ENCODE peak calls at places on chromosomes 16 and 17, in seven cellular contexts. J, E, O, R, H, X and C are unnamed samples.

GRCh38 chr17:36722121-36722902 is 120.9 kb downstream of the MRM1 start:
- DNase-seq in J (peak), E (peak), O (peak), R (no peak), H (peak), X (peak), C (peak)

GRCh38 chr17:64084086-64084939 is 45.6 kb downstream of the ERN1 start:
- DNase-seq in J (no peak), E (peak), O (peak), R (no peak), H (no peak), X (no peak), C (peak)

GRCh38 chr16:11572301-11572995 is 14.3 kb downstream of the LITAF start:
- DNase-seq in J (peak), E (no peak), O (no peak), R (no peak), H (peak), X (no peak), C (no peak)

GRCh38 chr17:17205368-17206148 is 575 bp downstream of the PLD6 start:
- DNase-seq in J (peak), E (peak), O (peak), R (no peak), H (peak), X (no peak), C (no peak)

GRCh38 chr17:7650509-7651096 is at the start of gene ATP1B2:
- DNase-seq in J (peak), E (peak), O (peak), R (peak), H (peak), X (peak), C (no peak)

GRCh38 chr16:82152192-82152591 is 17.8 kb downstream of the MPHOSPH6 start:
- DNase-seq in J (no peak), E (no peak), O (no peak), R (no peak), H (no peak), X (no peak), C (no peak)

GRCh38 chr17:83031321-83031945 is 48.0 kb upstream of the METRNL start:
- DNase-seq in J (no peak), E (no peak), O (no peak), R (no peak), H (no peak), X (no peak), C (no peak)

GRCh38 chr17:82031885-82032627 is 578 bp downstream of the RAC3 start:
- DNase-seq in J (no peak), E (no peak), O (peak), R (no peak), H (peak), X (no peak), C (no peak)

GRCh38 chr17:36686123-36686669 is 84.8 kb downstream of the MRM1 start:
- DNase-seq in J (no peak), E (no peak), O (peak), R (no peak), H (no peak), X (peak), C (no peak)

GRCh38 chr16:35425270-35425669 is 1965.9 kb downstream of the TP53TG3F start:
- DNase-seq in J (no peak), E (no peak), O (no peak), R (no peak), H (no peak), X (no peak), C (no peak)

GRCh38 chr17:42685831-42686230 is 3.5 kb downstream of the CNTNAP1 start:
- DNase-seq in J (no peak), E (peak), O (no peak), R (no peak), H (no peak), X (no peak), C (no peak)

GRCh38 chr17:56896968-56897359 is 16.9 kb downstream of the TRIM25 start:
- DNase-seq in J (no peak), E (no peak), O (no peak), R (no peak), H (no peak), X (no peak), C (no peak)

GRCh38 chr16:73064227-73064995 is 16.5 kb upstream of the ZFHX3 start:
- DNase-seq in J (no peak), E (peak), O (peak), R (no peak), H (no peak), X (no peak), C (no peak)

GRCh38 chr16:9570521-9570920 is 479.1 kb downstream of the HAPSTR1 start:
- DNase-seq in J (no peak), E (peak), O (no peak), R (no peak), H (no peak), X (no peak), C (no peak)

GRCh38 chr16:59339871-59340270 is 605.8 kb upstream of the GOT2 start:
- DNase-seq in J (no peak), E (no peak), O (no peak), R (no peak), H (no peak), X (no peak), C (no peak)

GRCh38 chr17:51120357-51120738 is 320 bp downstream of the SPAG9 start:
- DNase-seq in J (no peak), E (peak), O (peak), R (no peak), H (no peak), X (peak), C (peak)

GRCh38 chr17:64778367-64779290 is 116.5 kb upstream of the SMURF2 start:
- DNase-seq in J (peak), E (peak), O (peak), R (no peak), H (no peak), X (no peak), C (no peak)

GRCh38 chr16:54875443-54875842 is 55.2 kb upstream of the IRX5 start:
- DNase-seq in J (no peak), E (no peak), O (no peak), R (no peak), H (no peak), X (no peak), C (no peak)

GRCh38 chr17:47980516-47980915 is 9.6 kb downstream of the CDK5RAP3 start:
- DNase-seq in J (no peak), E (peak), O (no peak), R (no peak), H (no peak), X (no peak), C (no peak)

GRCh38 chr17:9928601-9929341 is 23.7 kb upstream of the RCVRN start:
- DNase-seq in J (no peak), E (no peak), O (peak), R (no peak), H (no peak), X (no peak), C (peak)

GRCh38 chr17:38885728-38886642 is 16.1 kb downstream of the LASP1 start:
- DNase-seq in J (no peak), E (peak), O (no peak), R (no peak), H (no peak), X (peak), C (no peak)

GRCh38 chr16:12133738-12134137 is 157.2 kb downstream of the SNX29 start:
- DNase-seq in J (no peak), E (no peak), O (no peak), R (no peak), H (no peak), X (no peak), C (no peak)

GRCh38 chr17:4142107-4142900 is 526 bp downstream of the ZZEF1 start:
- DNase-seq in J (peak), E (no peak), O (peak), R (no peak), H (peak), X (no peak), C (no peak)

GRCh38 chr17:41065829-41066624 is at the start of gene KRTAP2-4:
- DNase-seq in J (no peak), E (peak), O (peak), R (no peak), H (no peak), X (no peak), C (peak)

GRCh38 chr16:2912330-2913199 is 834 bp downstream of the FLYWCH1 start:
- DNase-seq in J (peak), E (peak), O (peak), R (no peak), H (peak), X (peak), C (no peak)

GRCh38 chr17:80612997-80613731 is 68.5 kb downstream of the RPTOR start:
- DNase-seq in J (no peak), E (no peak), O (no peak), R (no peak), H (no peak), X (no peak), C (no peak)

GRCh38 chr17:45168991-45169752 is 7.5 kb downstream of the HEXIM2 start:
- DNase-seq in J (no peak), E (no peak), O (no peak), R (no peak), H (no peak), X (no peak), C (peak)

GRCh38 chr17:63698381-63698885 is 1.5 kb downstream of the LIMD2 start:
- DNase-seq in J (peak), E (peak), O (no peak), R (no peak), H (peak), X (no peak), C (no peak)

GRCh38 chr16:8887952-8888560 is 5.9 kb downstream of the LITAFD start:
- DNase-seq in J (no peak), E (peak), O (no peak), R (peak), H (no peak), X (peak), C (no peak)

GRCh38 chr17:27529230-27529796 is 73.1 kb downstream of the KSR1 start:
- DNase-seq in J (no peak), E (no peak), O (peak), R (no peak), H (no peak), X (no peak), C (peak)

GRCh38 chr16:2966803-2967184 is 2.4 kb upstream of the PAQR4 start:
- DNase-seq in J (no peak), E (peak), O (no peak), R (no peak), H (no peak), X (no peak), C (no peak)

GRCh38 chr17:27338536-27338985 is 44.6 kb downstream of the WSB1 start:
- DNase-seq in J (no peak), E (no peak), O (no peak), R (no peak), H (no peak), X (no peak), C (no peak)